ENCODE peak calls at places on chromosomes 6 and 20, in five cellular contexts. T, S, L, I and A are unnamed samples.
A peak's percentile ranks its signal among the peaks of the same experiment; 100 is the strongest.

GRCh38 chr6:137871299-137871698 is 4.2 kb downstream of the TNFAIP3 start:
- DNase-seq in T (no peak), S (no peak), L (no peak), I (no peak), A (no peak)

GRCh38 chr6:140001851-140002301 is 627.4 kb upstream of the CITED2 start:
- DNase-seq in I (peak; percentile 47), L (no peak), T (no peak), S (no peak), A (no peak)

GRCh38 chr6:36350681-36351091 is 14.0 kb upstream of the BNIP5 start:
- DNase-seq in S (no peak), I (peak; percentile 68), T (no peak), L (no peak), A (no peak)

GRCh38 chr6:26172496-26172958 is 85.3 kb downstream of the HFE start:
- DNase-seq in S (no peak), L (no peak), I (peak; percentile 54), T (peak; percentile 43), A (no peak)

GRCh38 chr6:32785781-32786533 is 22.6 kb upstream of the HLA-DQB2 start:
- DNase-seq in L (no peak), I (peak; percentile 72), S (peak; percentile 37), T (peak; percentile 69), A (no peak)

GRCh38 chr6:65638047-65638831 is 68.8 kb downstream of the EYS start:
- DNase-seq in S (no peak), I (peak; percentile 1), L (no peak), T (no peak), A (no peak)

GRCh38 chr6:40321616-40322015 is 265.5 kb downstream of the LRFN2 start:
- DNase-seq in L (no peak), S (no peak), T (no peak), I (no peak), A (no peak)

GRCh38 chr6:25456656-25457055 is 177.5 kb downstream of the CARMIL1 start:
- DNase-seq in L (no peak), T (no peak), I (no peak), S (no peak), A (no peak)

GRCh38 chr6:108557494-108558371 is 3.0 kb upstream of the FOXO3 start:
- DNase-seq in S (no peak), L (peak; percentile 48), T (peak; percentile 82), I (peak; percentile 64), A (peak; percentile 85)

GRCh38 chr6:87909849-87910248 is 137.8 kb upstream of the SPACA1 start:
- DNase-seq in T (no peak), L (no peak), I (peak; percentile 46), S (no peak), A (no peak)

GRCh38 chr20:5731753-5732366 is 18.3 kb upstream of the SHLD1 start:
- DNase-seq in L (no peak), S (no peak), T (no peak), I (no peak), A (no peak)

GRCh38 chr20:5734559-5735137 is 15.6 kb upstream of the SHLD1 start:
- DNase-seq in T (no peak), L (no peak), S (no peak), I (peak; percentile 44), A (no peak)

GRCh38 chr20:5735845-5736530 is 14.2 kb upstream of the SHLD1 start:
- DNase-seq in S (no peak), I (peak; percentile 77), T (no peak), L (no peak), A (no peak)

GRCh38 chr20:5741089-5741488 is 9.1 kb upstream of the SHLD1 start:
- DNase-seq in L (no peak), S (no peak), T (no peak), I (peak; percentile 57), A (no peak)

GRCh38 chr20:5737619-5737953 is 12.6 kb upstream of the SHLD1 start:
- DNase-seq in L (no peak), S (no peak), I (no peak), T (no peak), A (no peak)
- H3K4me1 ChIP-seq in L (peaks cover 4% of the 10 kb centered on the region), S (peaks cover 64% of the 10 kb centered on the region), I (peaks cover 9% of the 10 kb centered on the region), T (no peaks in the 10 kb centered on the region), A (no peaks in the 10 kb centered on the region)

GRCh38 chr6:67875877-67876383 is 759.2 kb upstream of the ADGRB3 start:
- DNase-seq in T (no peak), L (no peak), I (peak; percentile 45), S (no peak), A (no peak)
- H3K4me3 ChIP-seq in T (no peak overlapping the region), L (no peak overlapping the region), I (no peak overlapping the region), S (no peak overlapping the region), A (no peak overlapping the region)

DNA sequence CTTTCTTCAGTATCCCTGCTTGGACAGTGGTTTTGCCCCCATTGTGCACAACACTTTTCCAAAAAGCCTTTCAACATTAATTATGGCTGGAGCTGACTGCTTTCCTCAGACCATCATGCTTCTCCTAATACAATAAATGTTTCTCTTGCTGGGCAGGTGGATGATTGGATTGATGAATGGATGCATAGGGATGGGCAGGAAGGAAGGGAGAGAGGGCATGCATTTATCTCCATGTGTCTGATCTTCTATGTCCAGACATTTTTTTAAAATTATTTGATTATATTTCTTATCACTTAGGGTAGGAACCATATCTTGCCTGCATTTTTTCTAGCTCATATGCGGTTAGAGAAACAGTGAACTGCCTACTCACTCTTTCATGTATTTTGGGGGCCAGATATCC is 218.5 kb downstream of the PRL start:
- DNase-seq in I (no peak), S (no peak), T (no peak), L (no peak), A (no peak)
- TF ChIP-seq CTCF in I (no peak), S (no peak), T (no peak), L (no peak), A (no peak)

GRCh38 chr6:144340541-144341371 is 55.6 kb downstream of the UTRN start:
- DNase-seq in L (no peak), T (no peak), I (peak; percentile 36), S (no peak), A (no peak)

GRCh38 chr6:144338951-144339681 is 54.0 kb downstream of the UTRN start:
- DNase-seq in T (no peak), L (no peak), I (no peak), S (no peak), A (no peak)

GRCh38 chr6:144338474-144338873 is 53.3 kb downstream of the UTRN start:
- DNase-seq in S (no peak), L (no peak), I (no peak), T (no peak), A (no peak)

GRCh38 chr6:144341831-144342527 is 56.8 kb downstream of the UTRN start:
- DNase-seq in I (peak; percentile 36), T (no peak), S (no peak), L (no peak), A (no peak)

GRCh38 chr6:144339859-144340452 is 54.8 kb downstream of the UTRN start:
- DNase-seq in T (no peak), S (no peak), L (no peak), I (no peak), A (no peak)
- H3K4me1 ChIP-seq in T (peaks cover 41% of the 10 kb centered on the region), S (peaks cover 62% of the 10 kb centered on the region), L (peaks cover 21% of the 10 kb centered on the region), I (no peaks in the 10 kb centered on the region), A (peaks cover 73% of the 10 kb centered on the region)